ENCODE peak calls at places on chromosomes 6 and 20, in five cellular contexts. One of them, this sample, is unnamed.
A peak's percentile ranks its signal among the peaks of the same experiment; 100 is the strongest.

GRCh38 chr20:44054118-44054517 is 132.9 kb downstream of the JPH2 start:
- DNase-seq in left ventricle myocardium inferior: no peak
- DNase-seq in caudate nucleus: no peak
- DNase-seq in keratinocyte: no peak
- DNase-seq in heart left ventricle: no peak
- DNase-seq in this sample: no peak

GRCh38 chr6:31676904-31677303 is 4.0 kb downstream of the LY6G5C start:
- DNase-seq in left ventricle myocardium inferior: no peak
- DNase-seq in caudate nucleus: no peak
- DNase-seq in keratinocyte: no peak
- DNase-seq in heart left ventricle: no peak
- DNase-seq in this sample: no peak

GRCh38 chr20:9617062-9617461 is 102.7 kb downstream of the LAMP5 start:
- DNase-seq in left ventricle myocardium inferior: peak; percentile 36
- DNase-seq in caudate nucleus: peak; percentile 16
- DNase-seq in keratinocyte: peak; percentile 9
- DNase-seq in heart left ventricle: peak; percentile 29
- DNase-seq in this sample: peak; percentile 6

GRCh38 chr6:43271103-43271815 is 26.8 kb upstream of the SLC22A7 start:
- DNase-seq in left ventricle myocardium inferior: no peak
- DNase-seq in caudate nucleus: no peak
- DNase-seq in keratinocyte: no peak
- DNase-seq in heart left ventricle: no peak
- DNase-seq in this sample: no peak

GRCh38 chr20:42366626-42367025 is 748.4 kb upstream of the CHD6 start:
- DNase-seq in left ventricle myocardium inferior: no peak
- DNase-seq in caudate nucleus: no peak
- DNase-seq in keratinocyte: no peak
- DNase-seq in heart left ventricle: no peak
- DNase-seq in this sample: no peak

GRCh38 chr6:71393471-71393870 is 104.9 kb downstream of the OGFRL1 start:
- DNase-seq in left ventricle myocardium inferior: no peak
- DNase-seq in caudate nucleus: no peak
- DNase-seq in keratinocyte: no peak
- DNase-seq in heart left ventricle: peak; percentile 19
- DNase-seq in this sample: no peak

GRCh38 chr20:37914672-37915433 is 11.9 kb downstream of the VSTM2L start:
- DNase-seq in left ventricle myocardium inferior: no peak
- DNase-seq in caudate nucleus: no peak
- DNase-seq in keratinocyte: no peak
- DNase-seq in heart left ventricle: no peak
- DNase-seq in this sample: no peak

GRCh38 chr6:108771421-108771820 is 76.8 kb upstream of the ARMC2 start:
- DNase-seq in left ventricle myocardium inferior: no peak
- DNase-seq in caudate nucleus: no peak
- DNase-seq in keratinocyte: no peak
- DNase-seq in heart left ventricle: no peak
- DNase-seq in this sample: no peak

GRCh38 chr20:650281-650680 is 2.7 kb downstream of the SRXN1 start:
- DNase-seq in left ventricle myocardium inferior: no peak
- DNase-seq in caudate nucleus: no peak
- DNase-seq in keratinocyte: no peak
- DNase-seq in heart left ventricle: no peak
- DNase-seq in this sample: no peak

GRCh38 chr6:35601331-35602132 is 87.2 kb downstream of the FKBP5 start:
- DNase-seq in left ventricle myocardium inferior: no peak
- DNase-seq in caudate nucleus: peak; percentile 41
- DNase-seq in keratinocyte: no peak
- DNase-seq in heart left ventricle: peak; percentile 17
- DNase-seq in this sample: peak; percentile 17

GRCh38 chr20:64113796-64114355 is 6.5 kb upstream of the NPBWR2 start:
- DNase-seq in left ventricle myocardium inferior: no peak
- DNase-seq in caudate nucleus: no peak
- DNase-seq in keratinocyte: no peak
- DNase-seq in heart left ventricle: no peak
- DNase-seq in this sample: no peak

GRCh38 chr6:90184334-90185298 is 112.0 kb downstream of the BACH2 start:
- DNase-seq in left ventricle myocardium inferior: no peak
- DNase-seq in caudate nucleus: no peak
- DNase-seq in keratinocyte: peak; percentile 54
- DNase-seq in heart left ventricle: no peak
- DNase-seq in this sample: no peak

GRCh38 chr6:90156861-90157260 is 139.8 kb downstream of the BACH2 start:
- DNase-seq in left ventricle myocardium inferior: no peak
- DNase-seq in caudate nucleus: peak; percentile 19
- DNase-seq in keratinocyte: no peak
- DNase-seq in heart left ventricle: no peak
- DNase-seq in this sample: no peak

GRCh38 chr20:17202668-17203067 is 24.2 kb upstream of the PCSK2 start:
- DNase-seq in left ventricle myocardium inferior: no peak
- DNase-seq in caudate nucleus: no peak
- DNase-seq in keratinocyte: no peak
- DNase-seq in heart left ventricle: no peak
- DNase-seq in this sample: no peak

GRCh38 chr6:69835414-69836179 is 30.8 kb upstream of the COL19A1 start:
- DNase-seq in left ventricle myocardium inferior: no peak
- DNase-seq in caudate nucleus: no peak
- DNase-seq in keratinocyte: no peak
- DNase-seq in heart left ventricle: no peak
- DNase-seq in this sample: no peak

GRCh38 chr6:124659427-124659826 is 302.8 kb upstream of the RNF217 start:
- DNase-seq in left ventricle myocardium inferior: no peak
- DNase-seq in caudate nucleus: no peak
- DNase-seq in keratinocyte: no peak
- DNase-seq in heart left ventricle: no peak
- DNase-seq in this sample: no peak

GRCh38 chr6:7730003-7730402 is 4.1 kb downstream of the BMP6 start:
- DNase-seq in left ventricle myocardium inferior: no peak
- DNase-seq in caudate nucleus: no peak
- DNase-seq in keratinocyte: no peak
- DNase-seq in heart left ventricle: no peak
- DNase-seq in this sample: no peak

GRCh38 chr6:147384029-147384428 is 124.5 kb upstream of the SAMD5 start:
- DNase-seq in left ventricle myocardium inferior: no peak
- DNase-seq in caudate nucleus: no peak
- DNase-seq in keratinocyte: no peak
- DNase-seq in heart left ventricle: no peak
- DNase-seq in this sample: no peak

GRCh38 chr20:33868042-33868441 is 56.9 kb downstream of the CHMP4B start:
- DNase-seq in left ventricle myocardium inferior: no peak
- DNase-seq in caudate nucleus: no peak
- DNase-seq in keratinocyte: no peak
- DNase-seq in heart left ventricle: no peak
- DNase-seq in this sample: no peak

GRCh38 chr20:34516874-34517542 is 786 bp downstream of the DYNLRB1 start:
- DNase-seq in left ventricle myocardium inferior: no peak
- DNase-seq in caudate nucleus: peak; percentile 75
- DNase-seq in keratinocyte: no peak
- DNase-seq in heart left ventricle: no peak
- DNase-seq in this sample: no peak

GRCh38 chr6:12818324-12818723 is 101.8 kb downstream of the PHACTR1 start:
- DNase-seq in left ventricle myocardium inferior: no peak
- DNase-seq in caudate nucleus: no peak
- DNase-seq in keratinocyte: no peak
- DNase-seq in heart left ventricle: no peak
- DNase-seq in this sample: no peak

GRCh38 chr6:64988148-64988547 is 718.9 kb downstream of the EYS start:
- DNase-seq in left ventricle myocardium inferior: no peak
- DNase-seq in caudate nucleus: no peak
- DNase-seq in keratinocyte: no peak
- DNase-seq in heart left ventricle: no peak
- DNase-seq in this sample: no peak

GRCh38 chr6:34295721-34296120 is 46.9 kb upstream of the SMIM29 start:
- DNase-seq in left ventricle myocardium inferior: no peak
- DNase-seq in caudate nucleus: no peak
- DNase-seq in keratinocyte: no peak
- DNase-seq in heart left ventricle: no peak
- DNase-seq in this sample: no peak

GRCh38 chr20:46975976-46976375 is 81.3 kb downstream of the EYA2 start:
- DNase-seq in left ventricle myocardium inferior: no peak
- DNase-seq in caudate nucleus: no peak
- DNase-seq in keratinocyte: no peak
- DNase-seq in heart left ventricle: no peak
- DNase-seq in this sample: no peak

GRCh38 chr6:6931047-6932025 is 176.4 kb upstream of the RREB1 start:
- DNase-seq in left ventricle myocardium inferior: no peak
- DNase-seq in caudate nucleus: no peak
- DNase-seq in keratinocyte: no peak
- DNase-seq in heart left ventricle: no peak
- DNase-seq in this sample: no peak

GRCh38 chr6:15769471-15770088 is 106.8 kb upstream of the DTNBP1 start:
- DNase-seq in left ventricle myocardium inferior: no peak
- DNase-seq in caudate nucleus: no peak
- DNase-seq in keratinocyte: no peak
- DNase-seq in heart left ventricle: no peak
- DNase-seq in this sample: no peak

GRCh38 chr20:12737497-12737896 is 271.3 kb upstream of the SPTLC3 start:
- DNase-seq in left ventricle myocardium inferior: no peak
- DNase-seq in caudate nucleus: no peak
- DNase-seq in keratinocyte: no peak
- DNase-seq in heart left ventricle: no peak
- DNase-seq in this sample: no peak

GRCh38 chr6:167237438-167237837 is 53.7 kb upstream of the UNC93A start:
- DNase-seq in left ventricle myocardium inferior: no peak
- DNase-seq in caudate nucleus: no peak
- DNase-seq in keratinocyte: no peak
- DNase-seq in heart left ventricle: no peak
- DNase-seq in this sample: no peak

GRCh38 chr6:167236239-167236571 is 54.9 kb upstream of the UNC93A start:
- DNase-seq in left ventricle myocardium inferior: no peak
- DNase-seq in caudate nucleus: no peak
- DNase-seq in keratinocyte: no peak
- DNase-seq in heart left ventricle: no peak
- DNase-seq in this sample: no peak

GRCh38 chr6:167235421-167236238 is 55.5 kb upstream of the UNC93A start:
- DNase-seq in left ventricle myocardium inferior: no peak
- DNase-seq in caudate nucleus: no peak
- DNase-seq in keratinocyte: no peak
- DNase-seq in heart left ventricle: no peak
- DNase-seq in this sample: no peak

GRCh38 chr6:167233490-167233889 is 57.6 kb upstream of the UNC93A start:
- DNase-seq in left ventricle myocardium inferior: no peak
- DNase-seq in caudate nucleus: no peak
- DNase-seq in keratinocyte: no peak
- DNase-seq in heart left ventricle: no peak
- DNase-seq in this sample: no peak

GRCh38 chr6:167235005-167235404 is 56.1 kb upstream of the UNC93A start:
- DNase-seq in left ventricle myocardium inferior: no peak
- DNase-seq in caudate nucleus: no peak
- DNase-seq in keratinocyte: no peak
- DNase-seq in heart left ventricle: no peak
- DNase-seq in this sample: no peak
- H3K27ac ChIP-seq in left ventricle myocardium inferior: no peak overlapping the region
- H3K27ac ChIP-seq in caudate nucleus: no peak overlapping the region
- H3K27ac ChIP-seq in keratinocyte: no peak overlapping the region
- H3K27ac ChIP-seq in heart left ventricle: no peak overlapping the region
- H3K27ac ChIP-seq in this sample: no peak overlapping the region

GRCh38 chr6:111566222-111566717 is 39.4 kb downstream of the TRAF3IP2 start:
- DNase-seq in left ventricle myocardium inferior: no peak
- DNase-seq in caudate nucleus: no peak
- DNase-seq in keratinocyte: no peak
- DNase-seq in heart left ventricle: no peak
- DNase-seq in this sample: no peak
- H3K27ac ChIP-seq in left ventricle myocardium inferior: peak overlapping the region; percentile 78
- H3K27ac ChIP-seq in caudate nucleus: peak overlapping the region; percentile 74
- H3K27ac ChIP-seq in keratinocyte: peak overlapping the region; percentile 48
- H3K27ac ChIP-seq in heart left ventricle: peak overlapping the region; percentile 65
- H3K27ac ChIP-seq in this sample: peak overlapping the region; percentile 40

DNA sequence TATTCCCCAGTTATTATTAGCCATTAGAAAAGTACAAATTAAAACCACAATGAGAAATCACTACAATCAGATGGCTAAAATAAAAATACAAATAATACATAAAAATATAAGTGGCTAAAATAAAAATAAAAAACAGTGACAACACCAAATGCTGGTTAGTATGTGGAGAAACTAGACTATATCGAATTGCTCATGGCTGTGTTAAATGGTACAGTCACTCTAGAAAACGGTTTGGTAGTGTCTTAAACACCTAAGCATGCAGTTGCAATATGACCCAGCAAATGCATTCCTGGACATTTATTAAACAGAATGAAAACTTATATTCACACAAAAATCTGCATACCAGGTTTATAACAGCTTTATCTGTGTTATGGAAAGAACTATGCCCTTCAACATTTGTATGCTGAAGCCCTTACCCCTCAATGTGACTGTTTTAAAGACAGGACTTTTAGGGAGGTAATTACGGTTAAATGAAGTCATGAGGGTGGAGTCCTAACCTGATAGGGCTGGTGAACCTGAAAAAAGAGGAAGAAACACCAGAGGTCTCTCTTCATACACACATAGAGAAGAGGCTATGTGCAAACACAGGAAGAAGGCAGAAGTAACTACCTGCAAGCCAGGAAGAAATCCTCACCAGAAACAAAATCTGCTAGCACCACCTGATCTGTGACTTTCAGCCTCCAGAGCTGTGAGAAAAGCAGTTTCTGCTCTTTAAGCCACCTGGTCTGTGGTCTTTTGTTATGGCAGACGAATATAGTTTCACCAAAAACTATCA is 84.9 kb downstream of the ASCC3 start:
- DNase-seq in left ventricle myocardium inferior: no peak
- DNase-seq in caudate nucleus: no peak
- DNase-seq in keratinocyte: no peak
- DNase-seq in heart left ventricle: no peak
- DNase-seq in this sample: no peak
- H3K27ac ChIP-seq in left ventricle myocardium inferior: no peak overlapping the region
- H3K27ac ChIP-seq in caudate nucleus: no peak overlapping the region
- H3K27ac ChIP-seq in keratinocyte: no peak overlapping the region
- H3K27ac ChIP-seq in heart left ventricle: no peak overlapping the region
- H3K27ac ChIP-seq in this sample: no peak overlapping the region

DNA sequence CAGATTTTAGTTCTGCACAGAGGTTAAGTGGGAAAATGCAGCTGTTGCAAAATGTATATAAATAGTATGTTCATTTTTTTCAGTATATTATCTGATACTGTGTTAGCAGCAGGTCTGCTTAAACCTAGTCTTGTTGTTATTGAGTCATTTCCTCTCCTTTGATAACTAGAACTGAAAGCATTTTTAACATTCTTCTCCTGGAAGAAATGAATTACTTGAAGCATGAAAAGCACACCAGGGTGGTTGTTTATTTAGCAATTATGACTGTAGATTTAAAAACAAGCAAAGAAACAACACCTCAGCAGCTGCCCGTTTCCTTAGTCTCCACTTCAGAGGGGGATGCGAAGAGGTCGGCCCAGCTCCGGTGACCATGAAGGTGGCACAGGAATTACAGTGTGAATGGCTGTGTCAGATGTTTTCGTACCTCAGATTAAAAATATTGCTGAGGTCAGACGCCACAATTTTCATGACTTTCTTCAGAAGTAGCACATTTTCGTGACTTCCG is 53.5 kb downstream of the GOPC start:
- DNase-seq in left ventricle myocardium inferior: no peak
- DNase-seq in caudate nucleus: no peak
- DNase-seq in keratinocyte: no peak
- DNase-seq in heart left ventricle: no peak
- DNase-seq in this sample: no peak
- H3K27ac ChIP-seq in left ventricle myocardium inferior: peak overlapping the region; percentile 72
- H3K27ac ChIP-seq in caudate nucleus: no peak overlapping the region
- H3K27ac ChIP-seq in keratinocyte: peak overlapping the region; percentile 27
- H3K27ac ChIP-seq in heart left ventricle: no peak overlapping the region
- H3K27ac ChIP-seq in this sample: no peak overlapping the region

GRCh38 chr6:37515712-37516075 is 16.0 kb upstream of the CCDC167 start:
- DNase-seq in left ventricle myocardium inferior: no peak
- DNase-seq in caudate nucleus: no peak
- DNase-seq in keratinocyte: no peak
- DNase-seq in heart left ventricle: no peak
- DNase-seq in this sample: no peak
- H3K27ac ChIP-seq in left ventricle myocardium inferior: peak overlapping the region; percentile 59
- H3K27ac ChIP-seq in caudate nucleus: no peak overlapping the region
- H3K27ac ChIP-seq in keratinocyte: no peak overlapping the region
- H3K27ac ChIP-seq in heart left ventricle: no peak overlapping the region
- H3K27ac ChIP-seq in this sample: peak overlapping the region; percentile 66

This sample was measured in substantia nigra.